ENCODE peak calls at places on chromosomes 13 and 19, in nine cellular contexts. C is astrocyte of the spinal cord; O is anterior cingulate cortex; X is ascending aorta; H is cardiac fibroblast; Q is cardiac muscle cell; A is activated T-cell treated with anti-CD3 and anti-CD28 coated beads for 48 hours; B is ovary; N is activated CD4-positive, CD25-positive, alpha-beta regulatory T cell treated with anti-CD3 and anti-CD28 coated beads, Interleukin-2, amount 50 U/mL, for 16 hours. F is an unnamed sample.

GRCh38 chr13:48222358-48223015 is 10.5 kb upstream of the ITM2B start:
- DNase-seq in C (peak), O (no peak), X (no peak), H (peak), Q (no peak), A (no peak), B (peak), N (no peak), F (no peak)

GRCh38 chr19:2260341-2260751 is 4.1 kb upstream of the JSRP1 start:
- DNase-seq in C (no peak), O (no peak), X (no peak), H (no peak), Q (no peak), A (no peak), B (no peak), N (no peak), F (no peak)

GRCh38 chr19:1814391-1814790 is 2.3 kb upstream of the ATP8B3 start:
- DNase-seq in C (no peak), O (no peak), X (no peak), H (no peak), Q (no peak), A (no peak), B (no peak), N (no peak), F (no peak)

GRCh38 chr13:113647351-113648217 is 10.4 kb downstream of the ATP4B start:
- DNase-seq in C (peak), O (peak), X (peak), H (peak), Q (no peak), A (no peak), B (peak), N (no peak), F (peak)

GRCh38 chr13:22027561-22027960 is 356.7 kb downstream of the FGF9 start:
- DNase-seq in C (no peak), O (no peak), X (no peak), H (no peak), Q (no peak), A (no peak), B (no peak), N (no peak), F (no peak)

GRCh38 chr13:80084086-80084676 is 256.7 kb downstream of the SPRY2 start:
- DNase-seq in C (peak), O (no peak), X (no peak), H (peak), Q (no peak), A (no peak), B (no peak), N (no peak), F (no peak)

GRCh38 chr13:98842074-98842473 is 89.6 kb upstream of the SLC15A1 start:
- DNase-seq in C (no peak), O (no peak), X (no peak), H (no peak), Q (peak), A (no peak), B (no peak), N (no peak), F (no peak)

GRCh38 chr19:45668342-45668871 is 386 bp downstream of the GIPR start:
- DNase-seq in C (no peak), O (peak), X (no peak), H (no peak), Q (no peak), A (no peak), B (no peak), N (no peak), F (no peak)

GRCh38 chr19:33780251-33780650 is 16.4 kb upstream of the KCTD15 start:
- DNase-seq in C (no peak), O (no peak), X (no peak), H (no peak), Q (no peak), A (no peak), B (no peak), N (no peak), F (no peak)

GRCh38 chr19:18205180-18205915 is 1.5 kb upstream of the RAB3A start:
- DNase-seq in C (peak), O (peak), X (peak), H (peak), Q (peak), A (peak), B (peak), N (peak), F (peak)

GRCh38 chr13:105333416-105333815 is 1202.0 kb downstream of the EFNB2 start:
- DNase-seq in C (peak), O (no peak), X (no peak), H (peak), Q (no peak), A (no peak), B (no peak), N (no peak), F (no peak)

GRCh38 chr13:29607465-29607864 is 12.0 kb upstream of the SLC7A1 start:
- DNase-seq in C (no peak), O (no peak), X (no peak), H (no peak), Q (no peak), A (no peak), B (no peak), N (no peak), F (no peak)

GRCh38 chr13:42094641-42095040 is 46.2 kb downstream of the DGKH start:
- DNase-seq in C (no peak), O (no peak), X (no peak), H (no peak), Q (no peak), A (no peak), B (no peak), N (no peak), F (no peak)

GRCh38 chr13:36298535-36299068 is 988 bp upstream of the CCDC169 start:
- DNase-seq in C (no peak), O (no peak), X (no peak), H (no peak), Q (no peak), A (no peak), B (no peak), N (no peak), F (no peak)

GRCh38 chr13:36981156-36981743 is 17.9 kb downstream of the ALG5 start:
- DNase-seq in C (peak), O (no peak), X (no peak), H (peak), Q (peak), A (no peak), B (no peak), N (no peak), F (no peak)

GRCh38 chr19:55116232-55117062 is 990 bp downstream of the PPP1R12C start:
- DNase-seq in C (peak), O (peak), X (peak), H (peak), Q (no peak), A (peak), B (peak), N (no peak), F (peak)

GRCh38 chr13:36131215-36131930 is at the start of gene DCLK1:
- DNase-seq in C (peak), O (no peak), X (peak), H (peak), Q (peak), A (no peak), B (peak), N (no peak), F (peak)

GRCh38 chr19:47486900-47487299 is 2.9 kb upstream of the KPTN start:
- DNase-seq in C (no peak), O (no peak), X (no peak), H (no peak), Q (no peak), A (no peak), B (no peak), N (no peak), F (no peak)

GRCh38 chr13:109751477-109751876 is 34.9 kb downstream of the IRS2 start:
- DNase-seq in C (no peak), O (no peak), X (no peak), H (no peak), Q (no peak), A (no peak), B (no peak), N (no peak), F (no peak)

GRCh38 chr19:17841810-17842662 is 5.7 kb downstream of the JAK3 start:
- DNase-seq in C (peak), O (peak), X (no peak), H (peak), Q (peak), A (peak), B (peak), N (no peak), F (peak)

GRCh38 chr19:42021185-42021584 is 27.2 kb upstream of the ATP1A3 start:
- DNase-seq in C (no peak), O (no peak), X (no peak), H (no peak), Q (no peak), A (no peak), B (no peak), N (no peak), F (no peak)

GRCh38 chr19:2239771-2240770 is 3.4 kb downstream of the SF3A2 start:
- DNase-seq in C (peak), O (no peak), X (no peak), H (peak), Q (no peak), A (no peak), B (no peak), N (no peak), F (no peak)

GRCh38 chr19:4472174-4472974 is at the start of gene HDGFL2:
- DNase-seq in C (no peak), O (no peak), X (no peak), H (no peak), Q (no peak), A (peak), B (no peak), N (no peak), F (no peak)

GRCh38 chr13:69595181-69595580 is 512.4 kb upstream of the ATXN8OS start:
- DNase-seq in C (no peak), O (no peak), X (no peak), H (no peak), Q (no peak), A (no peak), B (no peak), N (no peak), F (no peak)

GRCh38 chr13:97798171-97798821 is 155.2 kb upstream of the IPO5 start:
- DNase-seq in C (no peak), O (no peak), X (peak), H (no peak), Q (no peak), A (no peak), B (no peak), N (no peak), F (peak)

GRCh38 chr19:47049307-47049700 is 880 bp upstream of the TMEM160 start:
- DNase-seq in C (peak), O (no peak), X (no peak), H (peak), Q (no peak), A (no peak), B (no peak), N (no peak), F (no peak)

GRCh38 chr19:55044286-55044685 is 6.2 kb upstream of the GP6 start:
- DNase-seq in C (no peak), O (no peak), X (no peak), H (no peak), Q (no peak), A (no peak), B (no peak), N (no peak), F (no peak)

GRCh38 chr19:35139618-35139943 is 957 bp downstream of the FXYD1 start:
- DNase-seq in C (no peak), O (no peak), X (no peak), H (no peak), Q (no peak), A (no peak), B (no peak), N (no peak), F (no peak)

GRCh38 chr13:93296584-93296983 is 70.0 kb downstream of the GPC6 start:
- DNase-seq in C (no peak), O (no peak), X (no peak), H (no peak), Q (no peak), A (no peak), B (no peak), N (no peak), F (no peak)

GRCh38 chr19:743168-743687 is 7.7 kb upstream of the MISP start:
- DNase-seq in C (no peak), O (no peak), X (no peak), H (peak), Q (no peak), A (no peak), B (peak), N (no peak), F (no peak)

GRCh38 chr13:109794095-109794494 is 7.7 kb upstream of the IRS2 start:
- DNase-seq in C (no peak), O (no peak), X (no peak), H (no peak), Q (no peak), A (no peak), B (no peak), N (no peak), F (no peak)

GRCh38 chr13:96988441-96988840 is 5.8 kb downstream of the OXGR1 start:
- DNase-seq in C (no peak), O (no peak), X (no peak), H (no peak), Q (no peak), A (no peak), B (no peak), N (no peak), F (no peak)

GRCh38 chr19:628168-628567 is 5.2 kb downstream of the POLRMT start:
- DNase-seq in C (no peak), O (no peak), X (no peak), H (no peak), Q (no peak), A (no peak), B (no peak), N (no peak), F (no peak)

GRCh38 chr13:54486421-54487166 is 1458.0 kb downstream of the OLFM4 start:
- DNase-seq in C (no peak), O (no peak), X (no peak), H (no peak), Q (no peak), A (no peak), B (no peak), N (no peak), F (no peak)

F was measured in caudate nucleus.